ENCODE peak calls at places on chromosomes 2 and 18, in six cellular contexts. One of them, this sample, is unnamed.

GRCh38 chr18:77702686-77703085 is 453.0 kb downstream of the GALR1 start:
- DNase-seq in AG04450: no peak
- DNase-seq in lower lobe of right lung: no peak
- DNase-seq in astrocyte: no peak
- DNase-seq in chondrocyte: no peak
- DNase-seq in choroid plexus epithelial cell: peak; percentile 61
- DNase-seq in this sample: no peak

GRCh38 chr18:62717850-62718229 is 2.5 kb downstream of the PHLPP1 start:
- DNase-seq in choroid plexus epithelial cell: peak; percentile 64
- DNase-seq in lower lobe of right lung: no peak
- DNase-seq in chondrocyte: no peak
- DNase-seq in AG04450: no peak
- DNase-seq in astrocyte: peak; percentile 49
- DNase-seq in this sample: no peak

GRCh38 chr2:20633794-20634259 is 17.1 kb downstream of the HS1BP3 start:
- DNase-seq in lower lobe of right lung: peak; percentile 87
- DNase-seq in astrocyte: no peak
- DNase-seq in AG04450: no peak
- DNase-seq in chondrocyte: peak; percentile 90
- DNase-seq in choroid plexus epithelial cell: no peak
- DNase-seq in this sample: no peak

GRCh38 chr18:10266236-10266585 is 188.2 kb upstream of the APCDD1 start:
- DNase-seq in choroid plexus epithelial cell: no peak
- DNase-seq in chondrocyte: no peak
- DNase-seq in astrocyte: no peak
- DNase-seq in lower lobe of right lung: no peak
- DNase-seq in AG04450: no peak
- DNase-seq in this sample: no peak

GRCh38 chr2:39571197-39571731 is 94.5 kb upstream of the TMEM178A start:
- DNase-seq in AG04450: no peak
- DNase-seq in astrocyte: peak; percentile 69
- DNase-seq in choroid plexus epithelial cell: peak; percentile 21
- DNase-seq in lower lobe of right lung: no peak
- DNase-seq in chondrocyte: no peak
- DNase-seq in this sample: no peak

GRCh38 chr2:196480653-196481322 is 158.7 kb upstream of the CCDC150 start:
- DNase-seq in chondrocyte: no peak
- DNase-seq in choroid plexus epithelial cell: no peak
- DNase-seq in lower lobe of right lung: no peak
- DNase-seq in AG04450: no peak
- DNase-seq in astrocyte: peak; percentile 20
- DNase-seq in this sample: no peak

GRCh38 chr2:43356774-43357173 is 130.4 kb upstream of the ZFP36L2 start:
- DNase-seq in chondrocyte: no peak
- DNase-seq in AG04450: no peak
- DNase-seq in choroid plexus epithelial cell: no peak
- DNase-seq in astrocyte: peak; percentile 71
- DNase-seq in lower lobe of right lung: no peak
- DNase-seq in this sample: no peak

GRCh38 chr2:25257032-25257455 is 84.7 kb downstream of the DNMT3A start:
- DNase-seq in chondrocyte: no peak
- DNase-seq in choroid plexus epithelial cell: peak; percentile 78
- DNase-seq in AG04450: peak; percentile 43
- DNase-seq in lower lobe of right lung: no peak
- DNase-seq in astrocyte: peak; percentile 70
- DNase-seq in this sample: no peak

GRCh38 chr18:48201952-48202898 is 207.0 kb downstream of the ZBTB7C start:
- DNase-seq in lower lobe of right lung: no peak
- DNase-seq in choroid plexus epithelial cell: no peak
- DNase-seq in astrocyte: no peak
- DNase-seq in chondrocyte: no peak
- DNase-seq in AG04450: no peak
- DNase-seq in this sample: no peak

GRCh38 chr2:190705280-190705679 is 56.4 kb downstream of the NAB1 start:
- DNase-seq in astrocyte: no peak
- DNase-seq in lower lobe of right lung: no peak
- DNase-seq in choroid plexus epithelial cell: no peak
- DNase-seq in chondrocyte: no peak
- DNase-seq in AG04450: no peak
- DNase-seq in this sample: no peak

GRCh38 chr2:128501022-128501690 is 182.5 kb upstream of the HS6ST1 start:
- DNase-seq in astrocyte: no peak
- DNase-seq in chondrocyte: no peak
- DNase-seq in choroid plexus epithelial cell: no peak
- DNase-seq in AG04450: no peak
- DNase-seq in lower lobe of right lung: no peak
- DNase-seq in this sample: no peak

GRCh38 chr2:235106874-235107639 is 155.2 kb downstream of the SH3BP4 start:
- DNase-seq in AG04450: peak; percentile 43
- DNase-seq in lower lobe of right lung: no peak
- DNase-seq in chondrocyte: no peak
- DNase-seq in choroid plexus epithelial cell: peak; percentile 86
- DNase-seq in astrocyte: peak; percentile 44
- DNase-seq in this sample: peak; percentile 74

GRCh38 chr2:20108655-20109396 is 57.4 kb upstream of the LAPTM4A start:
- DNase-seq in choroid plexus epithelial cell: peak; percentile 75
- DNase-seq in chondrocyte: no peak
- DNase-seq in AG04450: no peak
- DNase-seq in lower lobe of right lung: no peak
- DNase-seq in astrocyte: no peak
- DNase-seq in this sample: no peak

GRCh38 chr18:49020621-49021021 is 69.9 kb upstream of the SMAD7 start:
- DNase-seq in AG04450: no peak
- DNase-seq in chondrocyte: peak; percentile 82
- DNase-seq in astrocyte: peak; percentile 16
- DNase-seq in choroid plexus epithelial cell: peak; percentile 13
- DNase-seq in lower lobe of right lung: no peak
- DNase-seq in this sample: no peak

GRCh38 chr18:63837556-63837955 is 49.9 kb upstream of the SERPINB2 start:
- DNase-seq in astrocyte: no peak
- DNase-seq in lower lobe of right lung: no peak
- DNase-seq in choroid plexus epithelial cell: no peak
- DNase-seq in AG04450: no peak
- DNase-seq in chondrocyte: no peak
- DNase-seq in this sample: no peak

GRCh38 chr2:106053116-106053515 is 141.0 kb downstream of the UXS1 start:
- DNase-seq in astrocyte: peak; percentile 71
- DNase-seq in chondrocyte: no peak
- DNase-seq in lower lobe of right lung: no peak
- DNase-seq in AG04450: no peak
- DNase-seq in choroid plexus epithelial cell: peak; percentile 68
- DNase-seq in this sample: no peak

GRCh38 chr18:70671889-70672551 is 383.2 kb downstream of the SOCS6 start:
- DNase-seq in lower lobe of right lung: no peak
- DNase-seq in astrocyte: no peak
- DNase-seq in AG04450: no peak
- DNase-seq in choroid plexus epithelial cell: no peak
- DNase-seq in chondrocyte: no peak
- DNase-seq in this sample: no peak

GRCh38 chr2:97713296-97714083 is at the start of gene ZAP70:
- DNase-seq in lower lobe of right lung: no peak
- DNase-seq in astrocyte: no peak
- DNase-seq in choroid plexus epithelial cell: no peak
- DNase-seq in AG04450: no peak
- DNase-seq in chondrocyte: peak; percentile 81
- DNase-seq in this sample: no peak

GRCh38 chr18:73043231-73044000 is 175.6 kb upstream of the NETO1 start:
- DNase-seq in lower lobe of right lung: no peak
- DNase-seq in chondrocyte: no peak
- DNase-seq in AG04450: no peak
- DNase-seq in choroid plexus epithelial cell: no peak
- DNase-seq in astrocyte: no peak
- DNase-seq in this sample: no peak

GRCh38 chr2:25309402-25309801 is 32.3 kb downstream of the DNMT3A start:
- DNase-seq in lower lobe of right lung: no peak
- DNase-seq in chondrocyte: no peak
- DNase-seq in astrocyte: no peak
- DNase-seq in AG04450: no peak
- DNase-seq in choroid plexus epithelial cell: peak; percentile 80
- DNase-seq in this sample: peak; percentile 60

GRCh38 chr2:8004250-8004681 is 677.6 kb upstream of the ID2 start:
- DNase-seq in AG04450: peak; percentile 33
- DNase-seq in chondrocyte: no peak
- DNase-seq in lower lobe of right lung: no peak
- DNase-seq in astrocyte: peak; percentile 69
- DNase-seq in choroid plexus epithelial cell: peak; percentile 80
- DNase-seq in this sample: no peak

DNA sequence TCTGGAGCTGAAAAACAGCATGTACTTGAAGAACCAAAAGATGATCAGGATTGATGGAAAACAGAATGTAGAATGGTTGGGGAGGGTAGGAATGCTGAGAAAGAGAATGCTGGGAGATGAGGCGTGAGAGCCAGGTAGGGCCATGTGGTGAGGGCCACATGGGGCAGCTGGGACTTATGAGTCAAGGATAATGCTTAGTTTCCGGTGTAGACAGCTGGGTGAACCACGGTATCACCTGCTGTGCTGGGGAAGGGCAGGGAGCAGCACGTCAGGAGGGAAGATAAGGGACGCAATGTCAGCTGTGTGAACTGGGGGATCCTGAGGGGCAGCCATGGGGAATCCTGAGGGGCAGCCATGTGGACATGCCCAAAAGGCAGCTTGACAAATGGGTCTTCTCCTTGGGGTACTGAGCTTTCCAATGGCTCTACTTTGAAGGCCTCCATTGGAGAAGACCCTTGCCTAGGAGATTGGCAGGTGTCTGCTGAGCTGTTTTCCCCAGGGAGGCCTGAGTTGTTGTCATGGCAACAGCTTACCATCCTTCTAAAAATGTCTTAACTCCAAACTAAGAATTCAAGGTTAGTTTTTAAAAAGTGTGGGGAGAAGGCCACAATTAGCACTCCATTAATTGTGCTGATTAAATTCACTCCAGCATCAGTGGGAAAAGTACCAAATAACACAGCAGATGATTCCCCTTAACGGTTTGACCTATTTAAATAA is 51.1 kb downstream of the MTHFD2 start:
- DNase-seq in choroid plexus epithelial cell: no peak
- DNase-seq in astrocyte: no peak
- DNase-seq in AG04450: no peak
- DNase-seq in chondrocyte: no peak
- DNase-seq in lower lobe of right lung: no peak
- DNase-seq in this sample: no peak
- TF ChIP-seq CTCF in choroid plexus epithelial cell: no peak
- TF ChIP-seq CTCF in astrocyte: no peak
- TF ChIP-seq CTCF in AG04450: no peak
- TF ChIP-seq CTCF in chondrocyte: no peak
- TF ChIP-seq CTCF in lower lobe of right lung: no peak
- TF ChIP-seq CTCF in this sample: no peak

GRCh38 chr2:153872311-153873061 is 764 bp downstream of the GALNT13 start:
- DNase-seq in choroid plexus epithelial cell: no peak
- DNase-seq in lower lobe of right lung: peak; percentile 28
- DNase-seq in AG04450: no peak
- DNase-seq in astrocyte: no peak
- DNase-seq in chondrocyte: no peak
- DNase-seq in this sample: no peak

GRCh38 chr2:153873062-153874048 is 1.6 kb downstream of the GALNT13 start:
- DNase-seq in astrocyte: no peak
- DNase-seq in chondrocyte: peak; percentile 71
- DNase-seq in lower lobe of right lung: peak; percentile 26
- DNase-seq in choroid plexus epithelial cell: no peak
- DNase-seq in AG04450: no peak
- DNase-seq in this sample: no peak

GRCh38 chr2:153871231-153872221 is at the start of gene GALNT13:
- DNase-seq in chondrocyte: peak; percentile 88
- DNase-seq in choroid plexus epithelial cell: peak; percentile 1
- DNase-seq in lower lobe of right lung: peak; percentile 60
- DNase-seq in astrocyte: peak; percentile 33
- DNase-seq in AG04450: no peak
- DNase-seq in this sample: no peak

GRCh38 chr2:153866595-153866994 is 5.1 kb upstream of the GALNT13 start:
- DNase-seq in chondrocyte: no peak
- DNase-seq in choroid plexus epithelial cell: no peak
- DNase-seq in AG04450: no peak
- DNase-seq in lower lobe of right lung: no peak
- DNase-seq in astrocyte: no peak
- DNase-seq in this sample: no peak

GRCh38 chr2:153870308-153870707 is 1.4 kb upstream of the GALNT13 start:
- DNase-seq in chondrocyte: no peak
- DNase-seq in choroid plexus epithelial cell: no peak
- DNase-seq in astrocyte: no peak
- DNase-seq in lower lobe of right lung: no peak
- DNase-seq in AG04450: no peak
- DNase-seq in this sample: no peak
- TF ChIP-seq CTCF in chondrocyte: peak; percentile 35
- TF ChIP-seq CTCF in choroid plexus epithelial cell: no peak
- TF ChIP-seq CTCF in astrocyte: no peak
- TF ChIP-seq CTCF in lower lobe of right lung: no peak
- TF ChIP-seq CTCF in AG04450: no peak
- TF ChIP-seq CTCF in this sample: peak; percentile 55

GRCh38 chr2:187319441-187320108 is 128.5 kb downstream of the CALCRL start:
- DNase-seq in astrocyte: peak; percentile 75
- DNase-seq in chondrocyte: no peak
- DNase-seq in AG04450: no peak
- DNase-seq in lower lobe of right lung: no peak
- DNase-seq in choroid plexus epithelial cell: peak; percentile 73
- DNase-seq in this sample: no peak

GRCh38 chr2:187313831-187314230 is 134.2 kb downstream of the CALCRL start:
- DNase-seq in choroid plexus epithelial cell: no peak
- DNase-seq in chondrocyte: no peak
- DNase-seq in AG04450: no peak
- DNase-seq in astrocyte: no peak
- DNase-seq in lower lobe of right lung: no peak
- DNase-seq in this sample: no peak

GRCh38 chr2:187310696-187311095 is 137.4 kb downstream of the CALCRL start:
- DNase-seq in lower lobe of right lung: no peak
- DNase-seq in AG04450: no peak
- DNase-seq in choroid plexus epithelial cell: peak; percentile 15
- DNase-seq in astrocyte: no peak
- DNase-seq in chondrocyte: no peak
- DNase-seq in this sample: no peak

GRCh38 chr2:187312734-187313282 is 135.2 kb downstream of the CALCRL start:
- DNase-seq in astrocyte: no peak
- DNase-seq in chondrocyte: no peak
- DNase-seq in choroid plexus epithelial cell: no peak
- DNase-seq in lower lobe of right lung: no peak
- DNase-seq in AG04450: no peak
- DNase-seq in this sample: no peak

DNA sequence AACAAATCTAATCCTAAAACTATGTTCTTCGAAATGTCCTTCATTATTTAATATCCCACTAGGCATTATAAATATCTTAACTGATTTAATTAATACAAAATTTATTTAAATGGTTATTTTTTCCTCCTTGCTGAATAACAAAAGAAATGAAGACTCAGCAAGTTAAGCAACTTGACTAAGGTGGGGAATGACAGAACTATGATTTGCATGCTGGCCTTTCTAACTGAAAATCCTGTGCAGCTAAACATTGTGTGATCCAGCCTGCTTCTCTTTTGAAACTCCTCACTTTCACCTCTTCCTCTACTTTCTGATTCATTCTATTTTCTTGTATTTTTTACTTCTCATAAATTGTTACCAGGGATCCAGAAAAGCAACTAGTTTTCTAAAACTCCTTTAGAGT is 132.0 kb downstream of the CALCRL start:
- DNase-seq in AG04450: no peak
- DNase-seq in choroid plexus epithelial cell: no peak
- DNase-seq in lower lobe of right lung: no peak
- DNase-seq in astrocyte: no peak
- DNase-seq in chondrocyte: no peak
- DNase-seq in this sample: no peak
- TF ChIP-seq CTCF in AG04450: no peak
- TF ChIP-seq CTCF in choroid plexus epithelial cell: no peak
- TF ChIP-seq CTCF in lower lobe of right lung: no peak
- TF ChIP-seq CTCF in astrocyte: no peak
- TF ChIP-seq CTCF in chondrocyte: no peak
- TF ChIP-seq CTCF in this sample: no peak

GRCh38 chr2:231541605-231542509 is 11.6 kb upstream of the NMUR1 start:
- DNase-seq in chondrocyte: no peak
- DNase-seq in lower lobe of right lung: no peak
- DNase-seq in choroid plexus epithelial cell: peak; percentile 41
- DNase-seq in astrocyte: no peak
- DNase-seq in AG04450: no peak
- DNase-seq in this sample: no peak
- TF ChIP-seq CTCF in chondrocyte: peak; percentile 44
- TF ChIP-seq CTCF in lower lobe of right lung: peak; percentile 30
- TF ChIP-seq CTCF in choroid plexus epithelial cell: peak; percentile 41
- TF ChIP-seq CTCF in astrocyte: no peak
- TF ChIP-seq CTCF in AG04450: no peak
- TF ChIP-seq CTCF in this sample: no peak

This sample was measured in D721Med.